ENCODE peak calls at places on chromosomes 11 and 22, in seven cellular contexts. Q is mucosa of descending colon; R is HT-29; P is activated CD4-positive, alpha-beta T cell treated with anti-CD3 and anti-CD28 coated beads, Interleukin-2, amount 50 U/mL, for 1 hour; H is B cell; O is Daoy; T is GM23338. W is an unnamed sample.

GRCh38 chr22:30926706-30927105 is 41.9 kb downstream of the MORC2 start:
- DNase-seq in Q (no peak), R (no peak), P (no peak), H (no peak), O (no peak), T (no peak), W (no peak)

GRCh38 chr11:117279711-117280376 is 11.3 kb upstream of the BACE1-AS start:
- DNase-seq in Q (no peak), R (no peak), P (no peak), H (no peak), O (no peak), T (no peak), W (no peak)

GRCh38 chr11:14687456-14687855 is 43.9 kb downstream of the PDE3B start:
- DNase-seq in Q (no peak), R (no peak), P (no peak), H (no peak), O (no peak), T (no peak), W (no peak)

GRCh38 chr11:128901655-128902514 is 10.7 kb downstream of the KCNJ5 start:
- DNase-seq in Q (no peak), R (no peak), P (no peak), H (no peak), O (no peak), T (peak; percentile 65), W (no peak)

GRCh38 chr11:27412192-27412691 is 49.2 kb upstream of the CCDC34 start:
- DNase-seq in Q (no peak), R (no peak), P (no peak), H (no peak), O (no peak), T (no peak), W (no peak)

GRCh38 chr11:65586247-65586630 is 9.4 kb downstream of the KCNK7 start:
- DNase-seq in Q (no peak), R (no peak), P (no peak), H (no peak), O (no peak), T (no peak), W (no peak)

GRCh38 chr11:79864882-79865281 is 424.1 kb upstream of the TENM4 start:
- DNase-seq in Q (peak; percentile 72), R (peak; percentile 69), P (no peak), H (no peak), O (peak; percentile 4), T (no peak), W (no peak)

GRCh38 chr11:69201764-69202370 is 46.1 kb downstream of the SMIM38 start:
- DNase-seq in Q (no peak), R (no peak), P (no peak), H (no peak), O (no peak), T (no peak), W (no peak)

GRCh38 chr11:130124096-130124495 is 35.5 kb upstream of the ST14 start:
- DNase-seq in Q (no peak), R (peak; percentile 75), P (no peak), H (no peak), O (peak; percentile 52), T (no peak), W (peak; percentile 51)

GRCh38 chr11:3929689-3930088 is 74.2 kb downstream of the STIM1 start:
- DNase-seq in Q (no peak), R (no peak), P (no peak), H (no peak), O (no peak), T (no peak), W (no peak)

GRCh38 chr11:133160754-133161153 is 371.5 kb downstream of the OPCML start:
- DNase-seq in Q (no peak), R (no peak), P (no peak), H (no peak), O (no peak), T (no peak), W (no peak)

GRCh38 chr11:44464741-44465140 is 100.7 kb upstream of the CD82 start:
- DNase-seq in Q (no peak), R (peak; percentile 49), P (no peak), H (no peak), O (no peak), T (peak; percentile 62), W (no peak)

GRCh38 chr11:86931059-86931964 is 23.9 kb downstream of the FZD4 start:
- DNase-seq in Q (no peak), R (no peak), P (no peak), H (no peak), O (no peak), T (no peak), W (no peak)

GRCh38 chr11:29534831-29535230 is 482.0 kb downstream of the KCNA4 start:
- DNase-seq in Q (no peak), R (no peak), P (no peak), H (no peak), O (no peak), T (no peak), W (no peak)

GRCh38 chr11:57155838-57156583 is 25.7 kb upstream of the LRRC55 start:
- DNase-seq in Q (no peak), R (no peak), P (no peak), H (no peak), O (no peak), T (peak; percentile 52), W (peak; percentile 73)

GRCh38 chr22:38074181-38075104 is 9.5 kb downstream of the SLC16A8 start:
- DNase-seq in Q (no peak), R (no peak), P (no peak), H (no peak), O (peak; percentile 1), T (peak; percentile 89), W (peak; percentile 75)

GRCh38 chr11:76212086-76213035 is 6.1 kb upstream of the WNT11 start:
- DNase-seq in Q (no peak), R (peak; percentile 16), P (no peak), H (no peak), O (no peak), T (no peak), W (no peak)

GRCh38 chr11:697811-698311 is 2.2 kb downstream of the TMEM80 start:
- DNase-seq in Q (no peak), R (no peak), P (no peak), H (no peak), O (peak; percentile 64), T (no peak), W (no peak)

GRCh38 chr22:36365020-36365411 is 22.8 kb downstream of the MYH9 start:
- DNase-seq in Q (no peak), R (no peak), P (peak; percentile 87), H (peak; percentile 71), O (peak; percentile 96), T (no peak), W (peak; percentile 77)

GRCh38 chr11:65047581-65048422 is 6.8 kb downstream of the SAC3D1 start:
- DNase-seq in Q (no peak), R (no peak), P (peak; percentile 9), H (peak; percentile 50), O (no peak), T (peak; percentile 58), W (no peak)

GRCh38 chr11:134481135-134481534 is 69.1 kb upstream of the B3GAT1 start:
- DNase-seq in Q (no peak), R (no peak), P (no peak), H (no peak), O (no peak), T (no peak), W (no peak)

GRCh38 chr11:120652705-120653335 is 141.3 kb downstream of the GRIK4 start:
- DNase-seq in Q (no peak), R (peak; percentile 11), P (no peak), H (no peak), O (peak; percentile 23), T (peak; percentile 52), W (no peak)

GRCh38 chr22:37654556-37655251 is 3.8 kb upstream of the PDXP start:
- DNase-seq in Q (peak; percentile 83), R (no peak), P (no peak), H (no peak), O (no peak), T (no peak), W (no peak)

W was measured in trophoblast cell.